ENCODE peak calls at places on chromosomes 6 and 20, in eight cellular contexts. One of them, this sample, is unnamed.

GRCh38 chr6:145137425-145137824 is 597.9 kb downstream of the EPM2A start:
- DNase-seq in progenitor cell of endocrine pancreas: no peak
- DNase-seq in activated T-helper 1 cell treated with anti-CD3 and anti-CD28 coated beads, Interleukin-2, amount 50 U/mL, for 16 hours: no peak
- DNase-seq in HTR-8/SVneo: no peak
- DNase-seq in fibroblast of the aortic adventitia: peak
- DNase-seq in stimulated activated CD8-positive, alpha-beta memory T cell treated with anti-CD3 and anti-CD28 coated beads, Interleukin-4, amount 100 ng/mL, for 24 hours: no peak
- DNase-seq in HCT116: no peak
- DNase-seq in suprapubic skin: no peak
- DNase-seq in this sample: no peak

GRCh38 chr6:98724537-98724936 is 109.8 kb upstream of the POU3F2 start:
- DNase-seq in progenitor cell of endocrine pancreas: no peak
- DNase-seq in activated T-helper 1 cell treated with anti-CD3 and anti-CD28 coated beads, Interleukin-2, amount 50 U/mL, for 16 hours: no peak
- DNase-seq in HTR-8/SVneo: no peak
- DNase-seq in fibroblast of the aortic adventitia: no peak
- DNase-seq in stimulated activated CD8-positive, alpha-beta memory T cell treated with anti-CD3 and anti-CD28 coated beads, Interleukin-4, amount 100 ng/mL, for 24 hours: no peak
- DNase-seq in HCT116: no peak
- DNase-seq in suprapubic skin: no peak
- DNase-seq in this sample: peak

GRCh38 chr6:46210294-46210693 is 39.5 kb upstream of the ENPP5 start:
- DNase-seq in progenitor cell of endocrine pancreas: no peak
- DNase-seq in activated T-helper 1 cell treated with anti-CD3 and anti-CD28 coated beads, Interleukin-2, amount 50 U/mL, for 16 hours: no peak
- DNase-seq in HTR-8/SVneo: no peak
- DNase-seq in fibroblast of the aortic adventitia: no peak
- DNase-seq in stimulated activated CD8-positive, alpha-beta memory T cell treated with anti-CD3 and anti-CD28 coated beads, Interleukin-4, amount 100 ng/mL, for 24 hours: no peak
- DNase-seq in HCT116: no peak
- DNase-seq in suprapubic skin: no peak
- DNase-seq in this sample: no peak

GRCh38 chr20:4134861-4135379 is 119.6 kb upstream of the RNF24 start:
- DNase-seq in progenitor cell of endocrine pancreas: no peak
- DNase-seq in activated T-helper 1 cell treated with anti-CD3 and anti-CD28 coated beads, Interleukin-2, amount 50 U/mL, for 16 hours: no peak
- DNase-seq in HTR-8/SVneo: no peak
- DNase-seq in fibroblast of the aortic adventitia: no peak
- DNase-seq in stimulated activated CD8-positive, alpha-beta memory T cell treated with anti-CD3 and anti-CD28 coated beads, Interleukin-4, amount 100 ng/mL, for 24 hours: no peak
- DNase-seq in HCT116: no peak
- DNase-seq in suprapubic skin: no peak
- DNase-seq in this sample: no peak

GRCh38 chr20:22060610-22061009 is 355.1 kb downstream of the PAX1 start:
- DNase-seq in progenitor cell of endocrine pancreas: no peak
- DNase-seq in activated T-helper 1 cell treated with anti-CD3 and anti-CD28 coated beads, Interleukin-2, amount 50 U/mL, for 16 hours: no peak
- DNase-seq in HTR-8/SVneo: no peak
- DNase-seq in fibroblast of the aortic adventitia: no peak
- DNase-seq in stimulated activated CD8-positive, alpha-beta memory T cell treated with anti-CD3 and anti-CD28 coated beads, Interleukin-4, amount 100 ng/mL, for 24 hours: no peak
- DNase-seq in HCT116: no peak
- DNase-seq in suprapubic skin: no peak
- DNase-seq in this sample: no peak

GRCh38 chr6:113358063-113358583 is 499.0 kb upstream of the MARCKS start:
- DNase-seq in progenitor cell of endocrine pancreas: no peak
- DNase-seq in activated T-helper 1 cell treated with anti-CD3 and anti-CD28 coated beads, Interleukin-2, amount 50 U/mL, for 16 hours: no peak
- DNase-seq in HTR-8/SVneo: no peak
- DNase-seq in fibroblast of the aortic adventitia: no peak
- DNase-seq in stimulated activated CD8-positive, alpha-beta memory T cell treated with anti-CD3 and anti-CD28 coated beads, Interleukin-4, amount 100 ng/mL, for 24 hours: no peak
- DNase-seq in HCT116: no peak
- DNase-seq in suprapubic skin: no peak
- DNase-seq in this sample: no peak

GRCh38 chr20:63536997-63537524 is at the start of gene PTK6:
- DNase-seq in progenitor cell of endocrine pancreas: no peak
- DNase-seq in activated T-helper 1 cell treated with anti-CD3 and anti-CD28 coated beads, Interleukin-2, amount 50 U/mL, for 16 hours: no peak
- DNase-seq in HTR-8/SVneo: no peak
- DNase-seq in fibroblast of the aortic adventitia: no peak
- DNase-seq in stimulated activated CD8-positive, alpha-beta memory T cell treated with anti-CD3 and anti-CD28 coated beads, Interleukin-4, amount 100 ng/mL, for 24 hours: no peak
- DNase-seq in HCT116: no peak
- DNase-seq in suprapubic skin: no peak
- DNase-seq in this sample: no peak

GRCh38 chr6:93786474-93787330 is 367.3 kb upstream of the EPHA7 start:
- DNase-seq in progenitor cell of endocrine pancreas: no peak
- DNase-seq in activated T-helper 1 cell treated with anti-CD3 and anti-CD28 coated beads, Interleukin-2, amount 50 U/mL, for 16 hours: no peak
- DNase-seq in HTR-8/SVneo: no peak
- DNase-seq in fibroblast of the aortic adventitia: no peak
- DNase-seq in stimulated activated CD8-positive, alpha-beta memory T cell treated with anti-CD3 and anti-CD28 coated beads, Interleukin-4, amount 100 ng/mL, for 24 hours: no peak
- DNase-seq in HCT116: no peak
- DNase-seq in suprapubic skin: no peak
- DNase-seq in this sample: peak

GRCh38 chr6:47710295-47710694 is 11.9 kb downstream of the ADGRF4 start:
- DNase-seq in progenitor cell of endocrine pancreas: no peak
- DNase-seq in activated T-helper 1 cell treated with anti-CD3 and anti-CD28 coated beads, Interleukin-2, amount 50 U/mL, for 16 hours: no peak
- DNase-seq in HTR-8/SVneo: no peak
- DNase-seq in fibroblast of the aortic adventitia: no peak
- DNase-seq in stimulated activated CD8-positive, alpha-beta memory T cell treated with anti-CD3 and anti-CD28 coated beads, Interleukin-4, amount 100 ng/mL, for 24 hours: no peak
- DNase-seq in HCT116: no peak
- DNase-seq in suprapubic skin: no peak
- DNase-seq in this sample: no peak

GRCh38 chr20:6051505-6051904 is 2.4 kb downstream of the LRRN4 start:
- DNase-seq in progenitor cell of endocrine pancreas: no peak
- DNase-seq in activated T-helper 1 cell treated with anti-CD3 and anti-CD28 coated beads, Interleukin-2, amount 50 U/mL, for 16 hours: no peak
- DNase-seq in HTR-8/SVneo: no peak
- DNase-seq in fibroblast of the aortic adventitia: peak
- DNase-seq in stimulated activated CD8-positive, alpha-beta memory T cell treated with anti-CD3 and anti-CD28 coated beads, Interleukin-4, amount 100 ng/mL, for 24 hours: no peak
- DNase-seq in HCT116: no peak
- DNase-seq in suprapubic skin: no peak
- DNase-seq in this sample: no peak

GRCh38 chr6:158764188-158764849 is 54.8 kb downstream of the EZR start:
- DNase-seq in progenitor cell of endocrine pancreas: no peak
- DNase-seq in activated T-helper 1 cell treated with anti-CD3 and anti-CD28 coated beads, Interleukin-2, amount 50 U/mL, for 16 hours: no peak
- DNase-seq in HTR-8/SVneo: no peak
- DNase-seq in fibroblast of the aortic adventitia: no peak
- DNase-seq in stimulated activated CD8-positive, alpha-beta memory T cell treated with anti-CD3 and anti-CD28 coated beads, Interleukin-4, amount 100 ng/mL, for 24 hours: no peak
- DNase-seq in HCT116: no peak
- DNase-seq in suprapubic skin: no peak
- DNase-seq in this sample: no peak

GRCh38 chr6:4397307-4397706 is 261.9 kb upstream of the ECI2 start:
- DNase-seq in progenitor cell of endocrine pancreas: no peak
- DNase-seq in activated T-helper 1 cell treated with anti-CD3 and anti-CD28 coated beads, Interleukin-2, amount 50 U/mL, for 16 hours: no peak
- DNase-seq in HTR-8/SVneo: no peak
- DNase-seq in fibroblast of the aortic adventitia: no peak
- DNase-seq in stimulated activated CD8-positive, alpha-beta memory T cell treated with anti-CD3 and anti-CD28 coated beads, Interleukin-4, amount 100 ng/mL, for 24 hours: no peak
- DNase-seq in HCT116: no peak
- DNase-seq in suprapubic skin: no peak
- DNase-seq in this sample: no peak

GRCh38 chr6:46998436-46999017 is 43.6 kb downstream of the ADGRF1 start:
- DNase-seq in progenitor cell of endocrine pancreas: no peak
- DNase-seq in activated T-helper 1 cell treated with anti-CD3 and anti-CD28 coated beads, Interleukin-2, amount 50 U/mL, for 16 hours: no peak
- DNase-seq in HTR-8/SVneo: no peak
- DNase-seq in fibroblast of the aortic adventitia: no peak
- DNase-seq in stimulated activated CD8-positive, alpha-beta memory T cell treated with anti-CD3 and anti-CD28 coated beads, Interleukin-4, amount 100 ng/mL, for 24 hours: no peak
- DNase-seq in HCT116: no peak
- DNase-seq in suprapubic skin: no peak
- DNase-seq in this sample: no peak

GRCh38 chr6:103675807-103676406 is 1183.8 kb downstream of the HACE1 start:
- DNase-seq in progenitor cell of endocrine pancreas: no peak
- DNase-seq in activated T-helper 1 cell treated with anti-CD3 and anti-CD28 coated beads, Interleukin-2, amount 50 U/mL, for 16 hours: no peak
- DNase-seq in HTR-8/SVneo: peak
- DNase-seq in fibroblast of the aortic adventitia: no peak
- DNase-seq in stimulated activated CD8-positive, alpha-beta memory T cell treated with anti-CD3 and anti-CD28 coated beads, Interleukin-4, amount 100 ng/mL, for 24 hours: no peak
- DNase-seq in HCT116: no peak
- DNase-seq in suprapubic skin: no peak
- DNase-seq in this sample: no peak

GRCh38 chr20:47785900-47786762 is 850 bp upstream of the SULF2 start:
- DNase-seq in progenitor cell of endocrine pancreas: peak
- DNase-seq in activated T-helper 1 cell treated with anti-CD3 and anti-CD28 coated beads, Interleukin-2, amount 50 U/mL, for 16 hours: no peak
- DNase-seq in HTR-8/SVneo: peak
- DNase-seq in fibroblast of the aortic adventitia: peak
- DNase-seq in stimulated activated CD8-positive, alpha-beta memory T cell treated with anti-CD3 and anti-CD28 coated beads, Interleukin-4, amount 100 ng/mL, for 24 hours: no peak
- DNase-seq in HCT116: peak
- DNase-seq in suprapubic skin: peak
- DNase-seq in this sample: peak

GRCh38 chr6:157989541-157990289 is 8.1 kb downstream of the SYNJ2 start:
- DNase-seq in progenitor cell of endocrine pancreas: no peak
- DNase-seq in activated T-helper 1 cell treated with anti-CD3 and anti-CD28 coated beads, Interleukin-2, amount 50 U/mL, for 16 hours: no peak
- DNase-seq in HTR-8/SVneo: no peak
- DNase-seq in fibroblast of the aortic adventitia: peak
- DNase-seq in stimulated activated CD8-positive, alpha-beta memory T cell treated with anti-CD3 and anti-CD28 coated beads, Interleukin-4, amount 100 ng/mL, for 24 hours: no peak
- DNase-seq in HCT116: no peak
- DNase-seq in suprapubic skin: no peak
- DNase-seq in this sample: no peak

GRCh38 chr6:4660377-4661321 is 115.6 kb upstream of the CDYL start:
- DNase-seq in progenitor cell of endocrine pancreas: no peak
- DNase-seq in activated T-helper 1 cell treated with anti-CD3 and anti-CD28 coated beads, Interleukin-2, amount 50 U/mL, for 16 hours: no peak
- DNase-seq in HTR-8/SVneo: no peak
- DNase-seq in fibroblast of the aortic adventitia: no peak
- DNase-seq in stimulated activated CD8-positive, alpha-beta memory T cell treated with anti-CD3 and anti-CD28 coated beads, Interleukin-4, amount 100 ng/mL, for 24 hours: no peak
- DNase-seq in HCT116: no peak
- DNase-seq in suprapubic skin: no peak
- DNase-seq in this sample: no peak

GRCh38 chr6:170274713-170275560 is 15.9 kb downstream of the DLL1 start:
- DNase-seq in progenitor cell of endocrine pancreas: no peak
- DNase-seq in activated T-helper 1 cell treated with anti-CD3 and anti-CD28 coated beads, Interleukin-2, amount 50 U/mL, for 16 hours: no peak
- DNase-seq in HTR-8/SVneo: no peak
- DNase-seq in fibroblast of the aortic adventitia: no peak
- DNase-seq in stimulated activated CD8-positive, alpha-beta memory T cell treated with anti-CD3 and anti-CD28 coated beads, Interleukin-4, amount 100 ng/mL, for 24 hours: no peak
- DNase-seq in HCT116: no peak
- DNase-seq in suprapubic skin: peak
- DNase-seq in this sample: no peak

GRCh38 chr6:146950351-146950835 is 253.8 kb upstream of the STXBP5 start:
- DNase-seq in progenitor cell of endocrine pancreas: no peak
- DNase-seq in activated T-helper 1 cell treated with anti-CD3 and anti-CD28 coated beads, Interleukin-2, amount 50 U/mL, for 16 hours: no peak
- DNase-seq in HTR-8/SVneo: peak
- DNase-seq in fibroblast of the aortic adventitia: peak
- DNase-seq in stimulated activated CD8-positive, alpha-beta memory T cell treated with anti-CD3 and anti-CD28 coated beads, Interleukin-4, amount 100 ng/mL, for 24 hours: no peak
- DNase-seq in HCT116: no peak
- DNase-seq in suprapubic skin: no peak
- DNase-seq in this sample: no peak

GRCh38 chr6:134676307-134677281 is 273.3 kb downstream of the ALDH8A1 start:
- DNase-seq in progenitor cell of endocrine pancreas: no peak
- DNase-seq in activated T-helper 1 cell treated with anti-CD3 and anti-CD28 coated beads, Interleukin-2, amount 50 U/mL, for 16 hours: no peak
- DNase-seq in HTR-8/SVneo: no peak
- DNase-seq in fibroblast of the aortic adventitia: no peak
- DNase-seq in stimulated activated CD8-positive, alpha-beta memory T cell treated with anti-CD3 and anti-CD28 coated beads, Interleukin-4, amount 100 ng/mL, for 24 hours: no peak
- DNase-seq in HCT116: no peak
- DNase-seq in suprapubic skin: no peak
- DNase-seq in this sample: no peak

GRCh38 chr6:8810325-8810724 is 375.0 kb upstream of the SLC35B3 start:
- DNase-seq in progenitor cell of endocrine pancreas: no peak
- DNase-seq in activated T-helper 1 cell treated with anti-CD3 and anti-CD28 coated beads, Interleukin-2, amount 50 U/mL, for 16 hours: no peak
- DNase-seq in HTR-8/SVneo: no peak
- DNase-seq in fibroblast of the aortic adventitia: no peak
- DNase-seq in stimulated activated CD8-positive, alpha-beta memory T cell treated with anti-CD3 and anti-CD28 coated beads, Interleukin-4, amount 100 ng/mL, for 24 hours: no peak
- DNase-seq in HCT116: no peak
- DNase-seq in suprapubic skin: no peak
- DNase-seq in this sample: no peak

GRCh38 chr6:107711953-107712522 is 112.1 kb downstream of the SCML4 start:
- DNase-seq in progenitor cell of endocrine pancreas: no peak
- DNase-seq in activated T-helper 1 cell treated with anti-CD3 and anti-CD28 coated beads, Interleukin-2, amount 50 U/mL, for 16 hours: no peak
- DNase-seq in HTR-8/SVneo: no peak
- DNase-seq in fibroblast of the aortic adventitia: no peak
- DNase-seq in stimulated activated CD8-positive, alpha-beta memory T cell treated with anti-CD3 and anti-CD28 coated beads, Interleukin-4, amount 100 ng/mL, for 24 hours: no peak
- DNase-seq in HCT116: no peak
- DNase-seq in suprapubic skin: no peak
- DNase-seq in this sample: no peak

GRCh38 chr6:66735106-66735890 is 1028.3 kb upstream of the EYS start:
- DNase-seq in progenitor cell of endocrine pancreas: no peak
- DNase-seq in activated T-helper 1 cell treated with anti-CD3 and anti-CD28 coated beads, Interleukin-2, amount 50 U/mL, for 16 hours: no peak
- DNase-seq in HTR-8/SVneo: peak
- DNase-seq in fibroblast of the aortic adventitia: peak
- DNase-seq in stimulated activated CD8-positive, alpha-beta memory T cell treated with anti-CD3 and anti-CD28 coated beads, Interleukin-4, amount 100 ng/mL, for 24 hours: no peak
- DNase-seq in HCT116: no peak
- DNase-seq in suprapubic skin: no peak
- DNase-seq in this sample: no peak

GRCh38 chr20:49712918-49713778 is 530 bp downstream of the B4GALT5 start:
- DNase-seq in progenitor cell of endocrine pancreas: peak
- DNase-seq in activated T-helper 1 cell treated with anti-CD3 and anti-CD28 coated beads, Interleukin-2, amount 50 U/mL, for 16 hours: peak
- DNase-seq in HTR-8/SVneo: peak
- DNase-seq in fibroblast of the aortic adventitia: no peak
- DNase-seq in stimulated activated CD8-positive, alpha-beta memory T cell treated with anti-CD3 and anti-CD28 coated beads, Interleukin-4, amount 100 ng/mL, for 24 hours: peak
- DNase-seq in HCT116: no peak
- DNase-seq in suprapubic skin: peak
- DNase-seq in this sample: no peak

GRCh38 chr6:2980465-2980855 is 9.1 kb upstream of the SERPINB6 start:
- DNase-seq in progenitor cell of endocrine pancreas: no peak
- DNase-seq in activated T-helper 1 cell treated with anti-CD3 and anti-CD28 coated beads, Interleukin-2, amount 50 U/mL, for 16 hours: no peak
- DNase-seq in HTR-8/SVneo: no peak
- DNase-seq in fibroblast of the aortic adventitia: no peak
- DNase-seq in stimulated activated CD8-positive, alpha-beta memory T cell treated with anti-CD3 and anti-CD28 coated beads, Interleukin-4, amount 100 ng/mL, for 24 hours: no peak
- DNase-seq in HCT116: no peak
- DNase-seq in suprapubic skin: no peak
- DNase-seq in this sample: no peak

GRCh38 chr20:3461191-3461874 is 9.5 kb upstream of the ATRN start:
- DNase-seq in progenitor cell of endocrine pancreas: no peak
- DNase-seq in activated T-helper 1 cell treated with anti-CD3 and anti-CD28 coated beads, Interleukin-2, amount 50 U/mL, for 16 hours: no peak
- DNase-seq in HTR-8/SVneo: no peak
- DNase-seq in fibroblast of the aortic adventitia: no peak
- DNase-seq in stimulated activated CD8-positive, alpha-beta memory T cell treated with anti-CD3 and anti-CD28 coated beads, Interleukin-4, amount 100 ng/mL, for 24 hours: no peak
- DNase-seq in HCT116: no peak
- DNase-seq in suprapubic skin: no peak
- DNase-seq in this sample: no peak

GRCh38 chr20:31712564-31713311 is 9.9 kb downstream of the BCL2L1 start:
- DNase-seq in progenitor cell of endocrine pancreas: peak
- DNase-seq in activated T-helper 1 cell treated with anti-CD3 and anti-CD28 coated beads, Interleukin-2, amount 50 U/mL, for 16 hours: no peak
- DNase-seq in HTR-8/SVneo: peak
- DNase-seq in fibroblast of the aortic adventitia: peak
- DNase-seq in stimulated activated CD8-positive, alpha-beta memory T cell treated with anti-CD3 and anti-CD28 coated beads, Interleukin-4, amount 100 ng/mL, for 24 hours: no peak
- DNase-seq in HCT116: peak
- DNase-seq in suprapubic skin: peak
- DNase-seq in this sample: peak

GRCh38 chr6:1311400-1312192 is at the start of gene FOXQ1:
- DNase-seq in progenitor cell of endocrine pancreas: peak
- DNase-seq in activated T-helper 1 cell treated with anti-CD3 and anti-CD28 coated beads, Interleukin-2, amount 50 U/mL, for 16 hours: no peak
- DNase-seq in HTR-8/SVneo: no peak
- DNase-seq in fibroblast of the aortic adventitia: peak
- DNase-seq in stimulated activated CD8-positive, alpha-beta memory T cell treated with anti-CD3 and anti-CD28 coated beads, Interleukin-4, amount 100 ng/mL, for 24 hours: no peak
- DNase-seq in HCT116: peak
- DNase-seq in suprapubic skin: peak
- DNase-seq in this sample: no peak